ENCODE peak calls at places on chromosome 17, in six cellular contexts. One of them, this sample, is unnamed.

GRCh38 chr17:7046127-7046724 is 2.3 kb upstream of the SLC16A11 start:
- DNase-seq in HFFc6: no peak
- DNase-seq in fibroblast of mammary gland: no peak
- DNase-seq in AG09309: no peak
- DNase-seq in cardiac muscle cell: peak
- DNase-seq in uterus: no peak
- DNase-seq in this sample: peak

GRCh38 chr17:29078183-29079045 is 35.5 kb downstream of the PIPOX start:
- DNase-seq in HFFc6: no peak
- DNase-seq in fibroblast of mammary gland: peak
- DNase-seq in uterus: no peak
- DNase-seq in AG09309: no peak
- DNase-seq in cardiac muscle cell: no peak
- DNase-seq in this sample: peak

GRCh38 chr17:29577009-29577777 is 8.7 kb downstream of the TP53I13 start:
- DNase-seq in fibroblast of mammary gland: no peak
- DNase-seq in uterus: no peak
- DNase-seq in AG09309: no peak
- DNase-seq in HFFc6: no peak
- DNase-seq in cardiac muscle cell: no peak
- DNase-seq in this sample: no peak

GRCh38 chr17:43411820-43412529 is 13.2 kb downstream of the ARL4D start:
- DNase-seq in AG09309: no peak
- DNase-seq in HFFc6: no peak
- DNase-seq in uterus: no peak
- DNase-seq in cardiac muscle cell: no peak
- DNase-seq in fibroblast of mammary gland: no peak
- DNase-seq in this sample: no peak

GRCh38 chr17:65062168-65062915 is 5.8 kb upstream of the GNA13 start:
- DNase-seq in cardiac muscle cell: no peak
- DNase-seq in uterus: no peak
- DNase-seq in AG09309: no peak
- DNase-seq in fibroblast of mammary gland: peak
- DNase-seq in HFFc6: no peak
- DNase-seq in this sample: peak

GRCh38 chr17:81526662-81527571 is 1.3 kb upstream of the FSCN2 start:
- DNase-seq in cardiac muscle cell: no peak
- DNase-seq in AG09309: no peak
- DNase-seq in uterus: no peak
- DNase-seq in fibroblast of mammary gland: no peak
- DNase-seq in HFFc6: no peak
- DNase-seq in this sample: no peak

GRCh38 chr17:77527394-77527793 is 386.6 kb downstream of the SEC14L1 start:
- DNase-seq in uterus: no peak
- DNase-seq in HFFc6: no peak
- DNase-seq in AG09309: no peak
- DNase-seq in fibroblast of mammary gland: no peak
- DNase-seq in cardiac muscle cell: no peak
- DNase-seq in this sample: no peak

GRCh38 chr17:80825471-80826345 is 165.9 kb upstream of the CHMP6 start:
- DNase-seq in AG09309: no peak
- DNase-seq in cardiac muscle cell: no peak
- DNase-seq in HFFc6: no peak
- DNase-seq in fibroblast of mammary gland: no peak
- DNase-seq in uterus: no peak
- DNase-seq in this sample: no peak

GRCh38 chr17:45265823-45266222 is 3.9 kb upstream of the SPATA32 start:
- DNase-seq in AG09309: peak
- DNase-seq in uterus: no peak
- DNase-seq in HFFc6: peak
- DNase-seq in cardiac muscle cell: no peak
- DNase-seq in fibroblast of mammary gland: peak
- DNase-seq in this sample: no peak

GRCh38 chr17:78263063-78263735 is 31.8 kb downstream of the TMEM235 start:
- DNase-seq in HFFc6: no peak
- DNase-seq in fibroblast of mammary gland: no peak
- DNase-seq in cardiac muscle cell: no peak
- DNase-seq in AG09309: no peak
- DNase-seq in uterus: no peak
- DNase-seq in this sample: no peak

GRCh38 chr17:29613371-29613837 is 9.3 kb downstream of the CORO6 start:
- DNase-seq in HFFc6: no peak
- DNase-seq in cardiac muscle cell: peak
- DNase-seq in fibroblast of mammary gland: peak
- DNase-seq in AG09309: no peak
- DNase-seq in uterus: peak
- DNase-seq in this sample: peak

DNA sequence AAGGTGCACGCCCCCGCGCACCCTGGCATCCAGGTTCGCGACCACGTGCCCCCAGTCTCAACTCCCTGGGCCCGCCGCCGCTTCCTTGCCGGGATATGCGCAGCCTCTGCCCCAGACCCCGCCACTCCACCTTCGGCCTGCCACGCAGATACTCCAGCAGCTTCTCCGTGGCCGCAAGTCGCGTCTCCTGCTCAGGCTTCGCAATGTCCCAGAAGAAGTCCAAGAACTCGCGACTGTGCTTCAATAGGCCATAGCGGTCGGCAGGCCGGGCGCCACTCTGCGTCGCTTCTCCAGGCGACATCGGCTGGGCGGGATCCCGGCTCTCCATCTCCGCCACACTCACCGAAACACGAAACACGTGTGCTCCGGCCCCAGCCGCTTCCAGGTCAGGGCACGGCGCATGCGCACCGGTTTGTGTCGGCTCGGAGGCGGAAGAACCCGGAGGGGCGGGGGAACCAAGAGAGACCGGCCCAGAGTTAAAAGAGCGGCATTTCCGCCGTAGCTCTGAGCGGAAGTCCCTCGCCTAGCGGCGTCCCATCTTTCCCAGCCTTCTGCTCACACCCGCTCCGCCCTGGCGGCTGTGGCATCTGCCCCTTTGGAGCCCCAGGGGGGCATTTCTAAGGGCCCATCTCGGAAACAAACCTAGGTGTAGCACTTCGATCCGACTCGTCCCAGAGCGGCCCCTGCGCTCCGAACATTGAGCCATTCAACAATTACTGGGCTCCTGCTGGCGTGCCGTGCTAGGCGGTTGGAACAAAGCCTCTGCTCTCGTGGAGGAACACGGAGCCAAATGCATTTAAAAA is at the start of gene MYBBP1A:
- DNase-seq in cardiac muscle cell: peak
- DNase-seq in HFFc6: peak
- DNase-seq in fibroblast of mammary gland: peak
- DNase-seq in AG09309: peak
- DNase-seq in uterus: peak
- DNase-seq in this sample: peak
- TF ChIP-seq CTCF in cardiac muscle cell: peak
- TF ChIP-seq CTCF in HFFc6: no peak
- TF ChIP-seq CTCF in fibroblast of mammary gland: no peak
- TF ChIP-seq CTCF in AG09309: peak
- TF ChIP-seq CTCF in uterus: peak
- TF ChIP-seq CTCF in this sample: no peak

DNA sequence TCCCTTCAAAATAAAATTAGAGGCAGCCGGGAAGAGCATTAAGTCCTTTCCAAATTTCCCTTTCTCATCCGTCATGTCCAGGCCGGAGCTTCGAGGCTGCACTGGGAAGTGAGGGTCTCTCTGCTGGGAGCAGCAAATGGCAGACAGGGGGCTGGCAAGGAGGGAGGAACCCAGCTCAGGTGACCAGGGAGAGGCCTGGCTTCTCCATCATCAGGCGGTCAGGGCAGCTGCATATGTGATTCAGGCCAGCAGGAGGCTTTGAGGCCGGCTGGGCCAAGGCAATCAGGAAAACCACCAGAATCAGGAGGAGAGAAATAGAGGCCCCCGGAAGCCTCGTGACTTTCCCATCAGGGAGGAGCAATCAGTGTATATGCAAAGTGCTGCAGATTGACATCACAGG is 85.0 kb upstream of the RPL38 start:
- DNase-seq in AG09309: no peak
- DNase-seq in fibroblast of mammary gland: no peak
- DNase-seq in HFFc6: no peak
- DNase-seq in cardiac muscle cell: peak
- DNase-seq in uterus: no peak
- DNase-seq in this sample: no peak
- TF ChIP-seq CTCF in AG09309: no peak
- TF ChIP-seq CTCF in fibroblast of mammary gland: no peak
- TF ChIP-seq CTCF in HFFc6: no peak
- TF ChIP-seq CTCF in cardiac muscle cell: peak
- TF ChIP-seq CTCF in uterus: no peak
- TF ChIP-seq CTCF in this sample: no peak

GRCh38 chr17:74574489-74575142 is 7.3 kb upstream of the CD300H start:
- DNase-seq in AG09309: no peak
- DNase-seq in fibroblast of mammary gland: no peak
- DNase-seq in cardiac muscle cell: no peak
- DNase-seq in HFFc6: no peak
- DNase-seq in uterus: no peak
- DNase-seq in this sample: no peak

GRCh38 chr17:74569392-74570003 is 2.2 kb upstream of the CD300H start:
- DNase-seq in uterus: peak
- DNase-seq in HFFc6: peak
- DNase-seq in cardiac muscle cell: no peak
- DNase-seq in AG09309: peak
- DNase-seq in fibroblast of mammary gland: peak
- DNase-seq in this sample: peak

GRCh38 chr17:74569001-74569391 is 1.7 kb upstream of the CD300H start:
- DNase-seq in cardiac muscle cell: no peak
- DNase-seq in uterus: no peak
- DNase-seq in fibroblast of mammary gland: no peak
- DNase-seq in AG09309: no peak
- DNase-seq in HFFc6: no peak
- DNase-seq in this sample: no peak

GRCh38 chr17:74571894-74572293 is 4.6 kb upstream of the CD300H start:
- DNase-seq in cardiac muscle cell: no peak
- DNase-seq in AG09309: no peak
- DNase-seq in uterus: no peak
- DNase-seq in HFFc6: no peak
- DNase-seq in fibroblast of mammary gland: no peak
- DNase-seq in this sample: no peak

GRCh38 chr17:74573169-74573568 is 5.9 kb upstream of the CD300H start:
- DNase-seq in cardiac muscle cell: no peak
- DNase-seq in AG09309: no peak
- DNase-seq in HFFc6: no peak
- DNase-seq in fibroblast of mammary gland: no peak
- DNase-seq in uterus: no peak
- DNase-seq in this sample: no peak
- TF ChIP-seq CTCF in cardiac muscle cell: no peak
- TF ChIP-seq CTCF in AG09309: no peak
- TF ChIP-seq CTCF in HFFc6: no peak
- TF ChIP-seq CTCF in fibroblast of mammary gland: no peak
- TF ChIP-seq CTCF in uterus: no peak
- TF ChIP-seq CTCF in this sample: no peak

GRCh38 chr17:55296171-55296695 is 31.5 kb downstream of the HLF start:
- DNase-seq in uterus: no peak
- DNase-seq in HFFc6: no peak
- DNase-seq in AG09309: no peak
- DNase-seq in cardiac muscle cell: no peak
- DNase-seq in fibroblast of mammary gland: no peak
- DNase-seq in this sample: no peak
- TF ChIP-seq CTCF in uterus: no peak
- TF ChIP-seq CTCF in HFFc6: peak
- TF ChIP-seq CTCF in AG09309: no peak
- TF ChIP-seq CTCF in cardiac muscle cell: no peak
- TF ChIP-seq CTCF in fibroblast of mammary gland: no peak
- TF ChIP-seq CTCF in this sample: no peak

GRCh38 chr17:19362293-19363113 is at the start of gene B9D1:
- DNase-seq in uterus: peak
- DNase-seq in HFFc6: peak
- DNase-seq in fibroblast of mammary gland: peak
- DNase-seq in cardiac muscle cell: peak
- DNase-seq in AG09309: peak
- DNase-seq in this sample: peak

GRCh38 chr17:19363460-19364035 is 1.0 kb upstream of the B9D1 start:
- DNase-seq in HFFc6: no peak
- DNase-seq in cardiac muscle cell: no peak
- DNase-seq in AG09309: no peak
- DNase-seq in fibroblast of mammary gland: no peak
- DNase-seq in uterus: no peak
- DNase-seq in this sample: no peak

GRCh38 chr17:19361975-19362292 is 589 bp downstream of the B9D1 start:
- DNase-seq in AG09309: no peak
- DNase-seq in fibroblast of mammary gland: no peak
- DNase-seq in uterus: no peak
- DNase-seq in cardiac muscle cell: no peak
- DNase-seq in HFFc6: no peak
- DNase-seq in this sample: no peak

GRCh38 chr17:19361326-19361725 is 1.2 kb downstream of the B9D1 start:
- DNase-seq in AG09309: no peak
- DNase-seq in uterus: no peak
- DNase-seq in HFFc6: no peak
- DNase-seq in cardiac muscle cell: no peak
- DNase-seq in fibroblast of mammary gland: no peak
- DNase-seq in this sample: no peak

GRCh38 chr17:19363114-19363438 is 553 bp upstream of the B9D1 start:
- DNase-seq in cardiac muscle cell: no peak
- DNase-seq in fibroblast of mammary gland: no peak
- DNase-seq in uterus: no peak
- DNase-seq in AG09309: no peak
- DNase-seq in HFFc6: no peak
- DNase-seq in this sample: no peak
- TF ChIP-seq CTCF in cardiac muscle cell: no peak
- TF ChIP-seq CTCF in fibroblast of mammary gland: no peak
- TF ChIP-seq CTCF in uterus: no peak
- TF ChIP-seq CTCF in AG09309: no peak
- TF ChIP-seq CTCF in HFFc6: peak
- TF ChIP-seq CTCF in this sample: no peak

GRCh38 chr17:14295676-14296075 is 5.2 kb upstream of the HS3ST3B1 start:
- DNase-seq in HFFc6: no peak
- DNase-seq in cardiac muscle cell: no peak
- DNase-seq in fibroblast of mammary gland: no peak
- DNase-seq in AG09309: no peak
- DNase-seq in uterus: no peak
- DNase-seq in this sample: no peak

GRCh38 chr17:14298221-14298994 is 2.5 kb upstream of the HS3ST3B1 start:
- DNase-seq in cardiac muscle cell: peak
- DNase-seq in HFFc6: no peak
- DNase-seq in fibroblast of mammary gland: peak
- DNase-seq in uterus: no peak
- DNase-seq in AG09309: no peak
- DNase-seq in this sample: no peak

GRCh38 chr17:14296511-14296910 is 4.4 kb upstream of the HS3ST3B1 start:
- DNase-seq in AG09309: no peak
- DNase-seq in uterus: no peak
- DNase-seq in fibroblast of mammary gland: no peak
- DNase-seq in HFFc6: no peak
- DNase-seq in cardiac muscle cell: no peak
- DNase-seq in this sample: no peak

GRCh38 chr17:14299261-14300093 is 1.4 kb upstream of the HS3ST3B1 start:
- DNase-seq in fibroblast of mammary gland: peak
- DNase-seq in HFFc6: no peak
- DNase-seq in uterus: peak
- DNase-seq in AG09309: no peak
- DNase-seq in cardiac muscle cell: peak
- DNase-seq in this sample: no peak

GRCh38 chr17:14297161-14297851 is 3.6 kb upstream of the HS3ST3B1 start:
- DNase-seq in fibroblast of mammary gland: peak
- DNase-seq in AG09309: no peak
- DNase-seq in cardiac muscle cell: peak
- DNase-seq in uterus: peak
- DNase-seq in HFFc6: no peak
- DNase-seq in this sample: no peak
- TF ChIP-seq CTCF in fibroblast of mammary gland: no peak
- TF ChIP-seq CTCF in AG09309: peak
- TF ChIP-seq CTCF in cardiac muscle cell: peak
- TF ChIP-seq CTCF in uterus: no peak
- TF ChIP-seq CTCF in HFFc6: peak
- TF ChIP-seq CTCF in this sample: peak

GRCh38 chr17:57881143-57881542 is 31.3 kb upstream of the MRPS23 start:
- DNase-seq in AG09309: peak
- DNase-seq in cardiac muscle cell: no peak
- DNase-seq in fibroblast of mammary gland: peak
- DNase-seq in uterus: no peak
- DNase-seq in HFFc6: peak
- DNase-seq in this sample: no peak
- TF ChIP-seq CTCF in AG09309: no peak
- TF ChIP-seq CTCF in cardiac muscle cell: no peak
- TF ChIP-seq CTCF in fibroblast of mammary gland: no peak
- TF ChIP-seq CTCF in uterus: no peak
- TF ChIP-seq CTCF in HFFc6: no peak
- TF ChIP-seq CTCF in this sample: no peak

This sample was measured in bronchial epithelial cell.